ENCODE peak calls at places on chromosomes 1 and 21, in six cellular contexts. C is GM12878, A is stomach, H is breast epithelium, Y is sigmoid colon, V is spleen. Z is an unnamed sample.

GRCh38 chr1:76185207-76185606 is 110.7 kb downstream of the ST6GALNAC3 start:
- DNase-seq in C (no peak), A (no peak), H (no peak), Y (no peak), V (no peak), Z (no peak)

GRCh38 chr1:118223426-118223825 is 38.4 kb upstream of the SPAG17 start:
- DNase-seq in C (no peak), A (no peak), H (no peak), Y (no peak), V (no peak), Z (no peak)

GRCh38 chr1:12166834-12167492 is at the start of gene TNFRSF1B:
- DNase-seq in C (no peak), A (peak; percentile 81), H (no peak), Y (peak; percentile 80), V (peak; percentile 96), Z (no peak)

GRCh38 chr1:180372728-180373127 is 129.6 kb downstream of the ACBD6 start:
- DNase-seq in C (no peak), A (no peak), H (no peak), Y (no peak), V (no peak), Z (no peak)

GRCh38 chr21:46193829-46194373 is 9.6 kb upstream of the SPATC1L start:
- DNase-seq in C (no peak), A (peak; percentile 7), H (no peak), Y (peak; percentile 14), V (no peak), Z (peak; percentile 8)

GRCh38 chr1:175865041-175865766 is 121.8 kb upstream of the TNR start:
- DNase-seq in C (no peak), A (no peak), H (no peak), Y (peak; percentile 38), V (no peak), Z (no peak)

GRCh38 chr1:69373520-69373919 is 194.2 kb upstream of the LRRC7 start:
- DNase-seq in C (no peak), A (no peak), H (no peak), Y (no peak), V (no peak), Z (no peak)

GRCh38 chr1:236011641-236012040 is 53.2 kb downstream of the NID1 start:
- DNase-seq in C (no peak), A (no peak), H (no peak), Y (no peak), V (no peak), Z (no peak)

GRCh38 chr1:40451238-40451585 is 936 bp downstream of the ZFP69B start:
- DNase-seq in C (no peak), A (no peak), H (no peak), Y (no peak), V (no peak), Z (no peak)

GRCh38 chr1:157004771-157005170 is 40.8 kb downstream of the ARHGEF11 start:
- DNase-seq in C (no peak), A (no peak), H (no peak), Y (no peak), V (no peak), Z (no peak)

GRCh38 chr1:212285685-212286436 is 651 bp downstream of the PPP2R5A start:
- DNase-seq in C (no peak), A (peak; percentile 77), H (peak; percentile 77), Y (peak; percentile 85), V (peak; percentile 95), Z (peak; percentile 81)

GRCh38 chr1:43207229-43207853 is 35.2 kb downstream of the CFAP57 start:
- DNase-seq in C (no peak), A (no peak), H (no peak), Y (no peak), V (no peak), Z (no peak)

GRCh38 chr1:22450421-22451021 is 1.1 kb upstream of the ZBTB40 start:
- DNase-seq in C (no peak), A (no peak), H (no peak), Y (no peak), V (no peak), Z (no peak)

GRCh38 chr1:242216368-242216767 is 217.5 kb upstream of the MAP1LC3C start:
- DNase-seq in C (no peak), A (no peak), H (no peak), Y (no peak), V (no peak), Z (no peak)

GRCh38 chr1:30336550-30337426 is 386.6 kb downstream of the MATN1 start:
- DNase-seq in C (no peak), A (no peak), H (no peak), Y (no peak), V (no peak), Z (no peak)

GRCh38 chr1:110188116-110188618 is 21.9 kb upstream of the KCNC4 start:
- DNase-seq in C (no peak), A (no peak), H (no peak), Y (peak; percentile 71), V (no peak), Z (no peak)

GRCh38 chr1:54950361-54951163 is 29.9 kb upstream of the TMEM61 start:
- DNase-seq in C (peak; percentile 27), A (peak; percentile 83), H (peak; percentile 76), Y (peak; percentile 81), V (peak; percentile 76), Z (no peak)

GRCh38 chr1:9475061-9475627 is 64.1 kb upstream of the SLC25A33 start:
- DNase-seq in C (no peak), A (no peak), H (no peak), Y (no peak), V (no peak), Z (peak; percentile 72)

GRCh38 chr1:103497404-103497803 is 28.1 kb upstream of the RNPC3 start:
- DNase-seq in C (no peak), A (no peak), H (no peak), Y (no peak), V (no peak), Z (no peak)

GRCh38 chr1:59013276-59013927 is 229.6 kb upstream of the JUN start:
- DNase-seq in C (no peak), A (peak; percentile 57), H (no peak), Y (peak; percentile 85), V (peak; percentile 82), Z (no peak)

GRCh38 chr1:199218065-199218464 is 579.2 kb downstream of the PTPRC start:
- DNase-seq in C (no peak), A (no peak), H (no peak), Y (no peak), V (peak; percentile 51), Z (no peak)

GRCh38 chr1:24047101-24047459 is 64.9 kb downstream of the MYOM3 start:
- DNase-seq in C (no peak), A (no peak), H (no peak), Y (peak; percentile 83), V (peak; percentile 12), Z (no peak)

GRCh38 chr1:186887198-186887597 is 58.4 kb downstream of the PLA2G4A start:
- DNase-seq in C (no peak), A (no peak), H (no peak), Y (no peak), V (no peak), Z (no peak)

GRCh38 chr1:166840309-166841302 is 1.3 kb downstream of the POGK start:
- DNase-seq in C (no peak), A (peak; percentile 67), H (no peak), Y (no peak), V (no peak), Z (no peak)

DNA sequence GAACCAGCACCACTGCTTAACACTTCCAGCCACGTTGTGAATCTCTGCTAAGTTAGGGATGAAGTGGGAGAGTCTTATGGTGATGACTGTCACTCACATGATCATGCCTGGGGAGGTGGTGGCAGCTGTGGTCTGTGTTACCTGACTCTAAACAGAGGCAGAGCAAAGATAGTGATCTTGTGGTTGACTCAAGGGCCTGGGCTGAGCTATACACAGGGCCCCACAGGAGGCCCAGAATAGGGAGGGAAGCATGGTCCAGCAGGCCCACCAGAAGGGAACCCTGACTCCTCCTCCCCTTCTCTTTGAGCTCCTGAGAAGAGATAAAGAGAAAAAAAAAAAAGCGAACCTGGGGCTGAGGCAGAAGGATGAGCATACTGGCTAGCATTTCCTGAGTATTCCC is 55.0 kb downstream of the PLXNA2 start:
- DNase-seq in C (peak; percentile 46), A (no peak), H (no peak), Y (no peak), V (no peak), Z (no peak)
- H3K4me3 ChIP-seq in C (no peak overlapping the region), A (no peak overlapping the region), H (no peak overlapping the region), Y (no peak overlapping the region), V (no peak overlapping the region), Z (no peak overlapping the region)

GRCh38 chr1:21022279-21023040 is 154.2 kb downstream of the EIF4G3 start:
- DNase-seq in C (peak; percentile 81), A (peak; percentile 56), H (no peak), Y (peak; percentile 84), V (no peak), Z (no peak)
- TF ChIP-seq POLR2AphosphoS5 in C (peak; percentile 56), A (peak; percentile 96), H (no peak), Y (peak; percentile 90), V (no peak), Z (no peak)

GRCh38 chr1:63367218-63368103 is at the start of gene ALG6:
- DNase-seq in C (peak; percentile 60), A (peak; percentile 97), H (peak; percentile 91), Y (peak; percentile 94), V (peak; percentile 99), Z (peak; percentile 92)
- TF ChIP-seq POLR2A in C (peak; percentile 95), A (no peak), H (no peak), Y (no peak), V (peak; percentile 73), Z (no peak)

GRCh38 chr1:44908427-44908826 is 65.4 kb upstream of the PTCH2 start:
- DNase-seq in C (no peak), A (no peak), H (no peak), Y (no peak), V (no peak), Z (no peak)
- H3K4me3 ChIP-seq in C (no peak overlapping the region), A (no peak overlapping the region), H (no peak overlapping the region), Y (no peak overlapping the region), V (no peak overlapping the region), Z (no peak overlapping the region)

DNA sequence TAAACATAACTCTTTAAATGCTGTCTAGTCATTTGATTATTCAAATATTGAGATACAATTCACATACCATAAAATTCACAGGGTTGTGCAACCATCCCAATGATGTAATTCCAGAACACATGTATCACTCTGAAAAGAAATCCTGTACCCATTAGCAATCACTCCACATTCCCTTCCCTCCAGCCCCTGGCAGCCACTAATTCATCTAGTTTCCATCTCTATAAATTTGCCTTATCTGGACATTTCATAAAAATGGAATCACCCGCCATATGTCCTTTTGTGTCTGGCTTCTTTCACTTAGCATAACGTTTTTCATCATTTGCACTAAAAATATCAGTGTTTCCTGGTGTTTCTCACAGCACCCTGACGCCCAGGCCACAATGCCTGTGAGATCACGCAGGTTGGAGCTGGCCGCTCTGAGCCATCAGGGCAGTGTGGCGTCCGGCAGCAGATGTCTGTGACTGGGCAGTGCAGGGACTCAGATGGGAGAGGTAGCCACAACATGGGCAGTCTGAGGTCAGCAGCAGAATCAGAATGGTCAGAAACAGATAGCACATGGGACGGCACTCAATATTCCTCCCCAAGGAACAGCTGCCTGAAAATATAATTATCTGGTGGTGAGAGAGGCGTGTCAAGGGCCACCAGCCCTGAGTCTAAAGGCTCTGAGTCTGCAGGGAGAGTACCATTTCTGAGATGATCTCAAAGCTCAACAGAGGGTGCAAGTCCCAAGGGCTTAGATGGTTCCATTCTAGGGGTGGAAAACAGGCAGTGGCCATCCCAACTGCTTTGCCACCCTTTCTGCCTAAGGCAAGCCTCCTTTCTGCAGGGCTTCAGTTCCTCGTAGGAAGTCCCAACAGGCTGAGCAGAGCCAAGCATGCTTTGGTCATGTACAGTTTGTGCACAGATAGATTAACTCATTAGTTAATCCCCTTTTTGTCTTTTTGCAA is 129.4 kb upstream of the EDN2 start:
- DNase-seq in C (no peak), A (no peak), H (no peak), Y (peak; percentile 33), V (no peak), Z (no peak)
- TF ChIP-seq POLR2AphosphoS5 in C (no peak), A (no peak), H (no peak), Y (no peak), V (no peak), Z (no peak)

Z was measured in suprapubic skin.